ENCODE peak calls at places on chromosomes 7 and 10, in nine cellular contexts. G is brain microvascular endothelial cell; K is aorta; M is lower lobe of right lung; V is cardiac fibroblast; L is GM12865; R is colonic mucosa; Y is naive thymus-derived CD4-positive, alpha-beta T cell; Q is astrocyte of the spinal cord. F is an unnamed sample.

GRCh38 chr7:36127075-36127740 is 25.8 kb upstream of the EEPD1 start:
- DNase-seq in G (no peak), K (no peak), M (no peak), V (no peak), L (no peak), R (no peak), Y (no peak), Q (peak), F (no peak)

GRCh38 chr10:30911303-30911863 is 120.3 kb downstream of the ZNF438 start:
- DNase-seq in G (no peak), K (no peak), M (no peak), V (no peak), L (no peak), R (no peak), Y (no peak), Q (no peak), F (no peak)

GRCh38 chr7:75776295-75776971 is 4.4 kb upstream of the CCL26 start:
- DNase-seq in G (peak), K (no peak), M (no peak), V (peak), L (peak), R (no peak), Y (peak), Q (peak), F (peak)

GRCh38 chr7:156994417-156994816 is 16.0 kb downstream of the MNX1 start:
- DNase-seq in G (no peak), K (no peak), M (no peak), V (no peak), L (no peak), R (peak), Y (no peak), Q (no peak), F (no peak)

GRCh38 chr7:155729847-155730246 is 82.4 kb downstream of the SHH start:
- DNase-seq in G (peak), K (no peak), M (no peak), V (peak), L (no peak), R (peak), Y (no peak), Q (peak), F (no peak)

GRCh38 chr7:77199008-77199966 is at the start of gene FGL2:
- DNase-seq in G (peak), K (peak), M (peak), V (peak), L (peak), R (peak), Y (peak), Q (peak), F (peak)

GRCh38 chr7:87354749-87355148 is 9.3 kb downstream of the CROT start:
- DNase-seq in G (no peak), K (no peak), M (no peak), V (no peak), L (peak), R (no peak), Y (no peak), Q (peak), F (peak)

GRCh38 chr7:24756989-24757798 is at the start of gene GSDME:
- DNase-seq in G (peak), K (peak), M (peak), V (peak), L (peak), R (peak), Y (peak), Q (peak), F (no peak)

GRCh38 chr10:129523031-129523722 is 56.1 kb downstream of the MGMT start:
- DNase-seq in G (no peak), K (no peak), M (no peak), V (no peak), L (no peak), R (no peak), Y (no peak), Q (no peak), F (no peak)

GRCh38 chr7:98836811-98837631 is 32.8 kb downstream of the TMEM130 start:
- DNase-seq in G (peak), K (no peak), M (no peak), V (peak), L (peak), R (peak), Y (no peak), Q (peak), F (peak)

GRCh38 chr10:118621304-118621942 is 26.0 kb upstream of the PRLHR start:
- DNase-seq in G (no peak), K (no peak), M (no peak), V (no peak), L (no peak), R (no peak), Y (peak), Q (no peak), F (peak)

GRCh38 chr10:24196426-24197039 is 12.4 kb upstream of the KIAA1217 start:
- DNase-seq in G (peak), K (peak), M (peak), V (peak), L (peak), R (peak), Y (peak), Q (peak), F (peak)

GRCh38 chr10:80182986-80183385 is 22.4 kb downstream of the ANXA11 start:
- DNase-seq in G (no peak), K (peak), M (no peak), V (no peak), L (no peak), R (no peak), Y (no peak), Q (no peak), F (no peak)

GRCh38 chr10:62492012-62492869 is 118.1 kb downstream of the ZNF365 start:
- DNase-seq in G (no peak), K (no peak), M (no peak), V (peak), L (peak), R (no peak), Y (peak), Q (peak), F (peak)

GRCh38 chr10:103688451-103688850 is 166.9 kb downstream of the SH3PXD2A start:
- DNase-seq in G (peak), K (no peak), M (no peak), V (no peak), L (no peak), R (peak), Y (no peak), Q (no peak), F (no peak)

GRCh38 chr10:131963350-131963749 is 18.4 kb downstream of the BNIP3 start:
- DNase-seq in G (no peak), K (no peak), M (no peak), V (no peak), L (no peak), R (no peak), Y (no peak), Q (no peak), F (no peak)

GRCh38 chr7:101200504-101200861 is 353 bp downstream of the MOGAT3 start:
- DNase-seq in G (no peak), K (no peak), M (no peak), V (no peak), L (no peak), R (no peak), Y (no peak), Q (no peak), F (no peak)

GRCh38 chr7:21887779-21888178 is 57.9 kb downstream of the CDCA7L start:
- DNase-seq in G (no peak), K (no peak), M (no peak), V (no peak), L (no peak), R (no peak), Y (no peak), Q (no peak), F (no peak)

GRCh38 chr7:157047148-157047547 is 36.7 kb upstream of the MNX1 start:
- DNase-seq in G (no peak), K (no peak), M (no peak), V (no peak), L (no peak), R (no peak), Y (no peak), Q (no peak), F (no peak)

GRCh38 chr10:95248989-95249388 is 41.8 kb downstream of the PDLIM1 start:
- DNase-seq in G (no peak), K (no peak), M (no peak), V (no peak), L (no peak), R (no peak), Y (no peak), Q (no peak), F (no peak)

GRCh38 chr10:127405221-127405620 is 143.9 kb upstream of the NPS start:
- DNase-seq in G (peak), K (no peak), M (no peak), V (peak), L (no peak), R (no peak), Y (no peak), Q (peak), F (no peak)

GRCh38 chr7:37429435-37429791 is 19.3 kb downstream of the ELMO1 start:
- DNase-seq in G (no peak), K (no peak), M (no peak), V (no peak), L (no peak), R (no peak), Y (no peak), Q (no peak), F (no peak)

GRCh38 chr7:26153246-26153822 is 1.3 kb downstream of the NFE2L3 start:
- DNase-seq in G (no peak), K (no peak), M (no peak), V (no peak), L (peak), R (peak), Y (no peak), Q (no peak), F (no peak)

GRCh38 chr10:43128958-43129706 is 9.1 kb upstream of the CSGALNACT2 start:
- DNase-seq in G (peak), K (no peak), M (no peak), V (peak), L (peak), R (peak), Y (no peak), Q (peak), F (no peak)

GRCh38 chr7:98300595-98301372 is 19.3 kb downstream of the BRI3 start:
- DNase-seq in G (no peak), K (no peak), M (no peak), V (no peak), L (no peak), R (no peak), Y (no peak), Q (no peak), F (no peak)

GRCh38 chr10:80154626-80154977 is 22.1 kb downstream of the PLAC9 start:
- DNase-seq in G (no peak), K (peak), M (no peak), V (no peak), L (no peak), R (no peak), Y (no peak), Q (no peak), F (no peak)

GRCh38 chr10:104300002-104300735 is 31.2 kb downstream of the GSTO2 start:
- DNase-seq in G (peak), K (peak), M (no peak), V (peak), L (no peak), R (no peak), Y (peak), Q (peak), F (no peak)

GRCh38 chr10:51422311-51423120 is 276.9 kb downstream of the CSTF2T start:
- DNase-seq in G (peak), K (peak), M (peak), V (peak), L (peak), R (peak), Y (no peak), Q (peak), F (peak)

GRCh38 chr7:129948877-129949291 is 3.9 kb downstream of the UBE2H start:
- DNase-seq in G (peak), K (peak), M (peak), V (peak), L (peak), R (peak), Y (peak), Q (peak), F (peak)

GRCh38 chr7:74215921-74216320 is 6.1 kb downstream of the LAT2 start:
- DNase-seq in G (no peak), K (no peak), M (no peak), V (no peak), L (peak), R (no peak), Y (no peak), Q (no peak), F (no peak)

GRCh38 chr10:119350529-119351001 is 143.2 kb downstream of the GRK5 start:
- DNase-seq in G (no peak), K (no peak), M (no peak), V (peak), L (no peak), R (no peak), Y (no peak), Q (peak), F (no peak)

GRCh38 chr7:132066776-132067175 is 509.5 kb downstream of the PLXNA4 start:
- DNase-seq in G (peak), K (peak), M (no peak), V (peak), L (no peak), R (peak), Y (no peak), Q (peak), F (no peak)

GRCh38 chr7:116395125-116395791 is 104.3 kb upstream of the CAV2 start:
- DNase-seq in G (peak), K (no peak), M (no peak), V (peak), L (no peak), R (no peak), Y (no peak), Q (peak), F (no peak)

GRCh38 chr10:29862926-29863614 is 196.3 kb downstream of the JCAD start:
- DNase-seq in G (peak), K (no peak), M (no peak), V (no peak), L (no peak), R (no peak), Y (no peak), Q (peak), F (no peak)

GRCh38 chr7:1447551-1448244 is 11.6 kb downstream of the MICALL2 start:
- DNase-seq in G (no peak), K (no peak), M (no peak), V (peak), L (no peak), R (no peak), Y (no peak), Q (no peak), F (no peak)

GRCh38 chr10:451021-451471 is 238.4 kb downstream of the DIP2C start:
- DNase-seq in G (no peak), K (no peak), M (no peak), V (no peak), L (peak), R (no peak), Y (peak), Q (peak), F (peak)

GRCh38 chr10:114285961-114286441 is 46.9 kb downstream of the VWA2 start:
- DNase-seq in G (no peak), K (peak), M (peak), V (no peak), L (no peak), R (no peak), Y (no peak), Q (no peak), F (no peak)

GRCh38 chr10:114284346-114285071 is 45.5 kb downstream of the VWA2 start:
- DNase-seq in G (no peak), K (peak), M (no peak), V (no peak), L (no peak), R (no peak), Y (no peak), Q (no peak), F (peak)

GRCh38 chr10:114288424-114289095 is 49.5 kb downstream of the VWA2 start:
- DNase-seq in G (no peak), K (peak), M (peak), V (no peak), L (no peak), R (no peak), Y (no peak), Q (no peak), F (no peak)

GRCh38 chr10:114289096-114289436 is 50.0 kb downstream of the VWA2 start:
- DNase-seq in G (no peak), K (peak), M (peak), V (no peak), L (no peak), R (no peak), Y (no peak), Q (no peak), F (no peak)

DNA sequence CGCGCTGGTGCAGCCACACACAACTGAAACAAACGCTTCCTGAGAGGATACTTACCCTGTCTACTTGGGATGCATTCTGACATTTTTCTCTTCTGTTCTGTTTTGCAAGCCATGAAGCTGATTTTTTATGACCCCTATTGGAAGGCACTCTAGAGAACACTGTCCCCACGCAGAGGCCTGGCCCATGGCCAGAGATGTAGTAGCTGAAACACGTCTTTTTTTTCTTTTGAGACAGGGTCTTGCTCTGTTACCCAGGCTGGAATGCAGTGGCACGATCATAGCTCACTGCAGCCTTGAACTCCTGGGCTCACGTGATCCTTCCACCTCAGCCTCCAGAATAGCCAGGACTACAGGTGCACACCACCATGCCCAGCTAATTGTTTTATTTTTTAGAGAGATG is 47.9 kb downstream of the VWA2 start:
- DNase-seq in G (no peak), K (peak), M (peak), V (no peak), L (no peak), R (no peak), Y (no peak), Q (no peak), F (no peak)
- H3K4me3 ChIP-seq in G (no peak), K (no peak), M (no peak), V (no peak), L (no peak), R (no peak), Y (no peak), Q (no peak), F (no peak)

GRCh38 chr7:17152698-17153097 is 145.8 kb upstream of the AHR start:
- DNase-seq in G (no peak), K (no peak), M (no peak), V (no peak), L (peak), R (no peak), Y (no peak), Q (no peak), F (no peak)
- H3K4me3 ChIP-seq in G (no peak), K (no peak), M (no peak), V (no peak), L (no peak), R (no peak), Y (no peak), Q (no peak), F (no peak)

DNA sequence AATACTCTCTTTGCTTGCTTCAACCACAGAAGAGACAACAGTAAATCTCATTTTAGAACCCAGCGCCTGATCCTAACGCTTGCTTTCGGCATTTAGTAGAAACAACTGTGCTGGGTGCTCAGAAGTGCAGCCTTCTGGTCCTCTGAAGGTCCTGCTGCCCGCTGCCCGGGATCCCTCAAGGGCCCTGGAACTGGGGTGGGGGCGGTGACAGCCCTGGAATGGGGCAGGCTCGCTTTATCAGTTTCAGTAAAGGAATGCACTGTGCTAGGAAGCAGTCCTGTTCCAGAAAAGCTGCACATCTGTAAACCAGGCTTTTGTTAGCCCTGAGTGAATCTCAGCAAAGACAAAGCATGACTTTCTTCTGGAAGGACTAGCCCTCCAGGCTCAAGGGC is 254.6 kb downstream of the TNS3 start:
- DNase-seq in G (peak), K (peak), M (no peak), V (peak), L (no peak), R (no peak), Y (no peak), Q (peak), F (no peak)
- H3K4me3 ChIP-seq in G (peak), K (no peak), M (peak), V (peak), L (no peak), R (no peak), Y (no peak), Q (peak), F (no peak)

DNA sequence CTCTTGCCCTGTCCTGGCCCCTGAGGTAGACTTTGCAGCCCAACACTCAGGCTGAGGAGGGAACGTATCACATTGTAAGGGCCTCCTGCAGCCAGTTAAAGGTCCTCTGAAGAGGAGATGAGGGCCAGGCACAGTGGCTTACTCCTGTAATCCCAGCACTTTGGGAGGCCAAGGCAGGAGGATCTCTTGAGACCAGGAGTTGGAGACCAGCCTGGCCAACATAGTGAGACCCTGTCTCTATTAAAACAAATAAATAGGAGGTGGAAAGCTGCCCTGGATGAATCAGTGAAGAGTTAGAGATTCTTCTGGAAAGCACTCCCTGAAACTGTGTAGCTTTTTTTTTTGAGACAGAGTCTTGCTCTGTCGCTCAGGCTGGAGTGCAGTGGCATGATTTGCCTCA is 2.3 kb upstream of the C10orf62 start:
- DNase-seq in G (no peak), K (peak), M (no peak), V (no peak), L (no peak), R (no peak), Y (no peak), Q (no peak), F (no peak)
- H3K4me3 ChIP-seq in G (no peak), K (no peak), M (no peak), V (no peak), L (no peak), R (no peak), Y (no peak), Q (no peak), F (no peak)

F was measured in Jurkat, Clone E6-1.